ENCODE peak calls at places on chromosomes 12 and 14, in six cellular contexts. Q is DND-41, J is NCI-H146, S is NCI-H510A, H is keratinocyte, Y is endothelial cell of umbilical vein. W is an unnamed sample.

GRCh38 chr12:62787023-62787422 is 147.9 kb downstream of the PPM1H start:
- DNase-seq in Q (no peak), J (no peak), S (no peak), H (no peak), Y (no peak), W (no peak)

GRCh38 chr12:124767075-124767821 is 96.4 kb downstream of the SCARB1 start:
- DNase-seq in Q (peak), J (peak), S (peak), H (no peak), Y (peak), W (peak)

GRCh38 chr14:64736271-64737131 is 32.3 kb downstream of the PLEKHG3 start:
- DNase-seq in Q (no peak), J (peak), S (peak), H (no peak), Y (no peak), W (no peak)

GRCh38 chr12:67426067-67426466 is 156.9 kb downstream of the CAND1 start:
- DNase-seq in Q (no peak), J (peak), S (peak), H (no peak), Y (no peak), W (no peak)

GRCh38 chr12:41962171-41962572 is 182.5 kb downstream of the GXYLT1 start:
- DNase-seq in Q (no peak), J (peak), S (peak), H (no peak), Y (no peak), W (no peak)

GRCh38 chr14:90660865-90661570 is 155.2 kb downstream of the TTC7B start:
- DNase-seq in Q (peak), J (peak), S (peak), H (no peak), Y (no peak), W (no peak)

GRCh38 chr12:51326762-51327439 is 2.9 kb upstream of the BIN2 start:
- DNase-seq in Q (peak), J (no peak), S (no peak), H (no peak), Y (peak), W (no peak)

GRCh38 chr14:90846511-90846910 is 30.3 kb upstream of the TTC7B start:
- DNase-seq in Q (no peak), J (no peak), S (no peak), H (peak), Y (no peak), W (no peak)

GRCh38 chr14:96573473-96574100 is 71.4 kb downstream of the PAPOLA start:
- DNase-seq in Q (no peak), J (no peak), S (no peak), H (no peak), Y (no peak), W (no peak)

GRCh38 chr12:51391047-51391837 is at the start of gene GALNT6:
- DNase-seq in Q (peak), J (peak), S (peak), H (no peak), Y (peak), W (peak)

GRCh38 chr14:74905595-74906142 is 17.4 kb downstream of the RPS6KL1 start:
- DNase-seq in Q (peak), J (peak), S (no peak), H (no peak), Y (peak), W (peak)

GRCh38 chr12:2180737-2181082 is 127.9 kb downstream of the CACNA1C start:
- DNase-seq in Q (no peak), J (no peak), S (no peak), H (no peak), Y (no peak), W (no peak)

GRCh38 chr12:94649349-94650142 is 811 bp downstream of the TMCC3 start:
- DNase-seq in Q (no peak), J (no peak), S (peak), H (no peak), Y (peak), W (peak)

GRCh38 chr12:49917126-49917787 is 13.6 kb upstream of the FAIM2 start:
- DNase-seq in Q (no peak), J (no peak), S (no peak), H (no peak), Y (no peak), W (no peak)

GRCh38 chr12:106981781-106982180 is 5.2 kb downstream of the MTERF2 start:
- DNase-seq in Q (no peak), J (no peak), S (no peak), H (no peak), Y (no peak), W (no peak)

GRCh38 chr14:102210421-102211042 is 70.8 kb downstream of the WDR20 start:
- DNase-seq in Q (no peak), J (no peak), S (no peak), H (no peak), Y (no peak), W (no peak)

GRCh38 chr12:89461649-89462612 is 62.7 kb downstream of the GALNT4 start:
- DNase-seq in Q (no peak), J (peak), S (no peak), H (no peak), Y (peak), W (peak)

GRCh38 chr12:3326156-3326849 is 164.7 kb upstream of the PRMT8 start:
- DNase-seq in Q (no peak), J (no peak), S (no peak), H (no peak), Y (no peak), W (peak)

GRCh38 chr14:60505448-60505847 is 3.5 kb upstream of the SIX6 start:
- DNase-seq in Q (no peak), J (no peak), S (no peak), H (no peak), Y (no peak), W (peak)

GRCh38 chr12:56998981-56999380 is 7.4 kb downstream of the ZBTB39 start:
- DNase-seq in Q (no peak), J (no peak), S (no peak), H (no peak), Y (no peak), W (no peak)

GRCh38 chr14:74524813-74525135 is 31.2 kb downstream of the ISCA2 start:
- DNase-seq in Q (no peak), J (no peak), S (no peak), H (no peak), Y (no peak), W (no peak)

GRCh38 chr12:57119294-57119693 is 8.1 kb upstream of the STAT6 start:
- DNase-seq in Q (no peak), J (no peak), S (no peak), H (no peak), Y (no peak), W (no peak)

GRCh38 chr14:20866963-20867362 is 24.2 kb upstream of the RNASE3 start:
- DNase-seq in Q (peak), J (no peak), S (no peak), H (no peak), Y (peak), W (peak)